ENCODE peak calls at places on chromosomes 11 and 22, in five cellular contexts. One of them, this sample, is unnamed.

GRCh38 chr22:44604455-44604854 is 97.5 kb upstream of the PRR5 start:
- DNase-seq in fibroblast of lung: no peak
- DNase-seq in Peyer's patch: no peak
- DNase-seq in upper lobe of right lung: no peak
- DNase-seq in RWPE1: no peak
- DNase-seq in this sample: no peak

GRCh38 chr22:36134167-36134566 is 26.4 kb downstream of the APOL3 start:
- DNase-seq in fibroblast of lung: no peak
- DNase-seq in Peyer's patch: no peak
- DNase-seq in RWPE1: no peak
- DNase-seq in upper lobe of right lung: no peak
- DNase-seq in this sample: no peak

GRCh38 chr11:114169321-114169749 is 109.8 kb downstream of the ZBTB16 start:
- DNase-seq in fibroblast of lung: no peak
- DNase-seq in Peyer's patch: no peak
- DNase-seq in upper lobe of right lung: no peak
- DNase-seq in RWPE1: no peak
- DNase-seq in this sample: no peak

GRCh38 chr22:17086301-17086700 is 1.5 kb downstream of the IL17RA start:
- DNase-seq in Peyer's patch: no peak
- DNase-seq in upper lobe of right lung: peak
- DNase-seq in RWPE1: no peak
- DNase-seq in fibroblast of lung: no peak
- DNase-seq in this sample: no peak

GRCh38 chr22:19974935-19975706 is 33.5 kb upstream of the TXNRD2 start:
- DNase-seq in Peyer's patch: no peak
- DNase-seq in upper lobe of right lung: no peak
- DNase-seq in fibroblast of lung: no peak
- DNase-seq in RWPE1: peak
- DNase-seq in this sample: no peak

GRCh38 chr11:92838655-92839334 is 130.7 kb upstream of the MTNR1B start:
- DNase-seq in fibroblast of lung: peak
- DNase-seq in upper lobe of right lung: no peak
- DNase-seq in RWPE1: no peak
- DNase-seq in Peyer's patch: no peak
- DNase-seq in this sample: no peak

GRCh38 chr11:82842019-82842418 is 58.2 kb downstream of the PRCP start:
- DNase-seq in fibroblast of lung: no peak
- DNase-seq in Peyer's patch: no peak
- DNase-seq in RWPE1: no peak
- DNase-seq in upper lobe of right lung: no peak
- DNase-seq in this sample: no peak

GRCh38 chr11:77065878-77066228 is 918 bp upstream of the CAPN5 start:
- DNase-seq in RWPE1: no peak
- DNase-seq in upper lobe of right lung: peak
- DNase-seq in Peyer's patch: peak
- DNase-seq in fibroblast of lung: peak
- DNase-seq in this sample: peak

GRCh38 chr11:34303028-34303427 is 54.8 kb downstream of the ABTB2 start:
- DNase-seq in upper lobe of right lung: no peak
- DNase-seq in RWPE1: no peak
- DNase-seq in Peyer's patch: no peak
- DNase-seq in fibroblast of lung: peak
- DNase-seq in this sample: no peak

GRCh38 chr11:62439785-62440602 is 21.2 kb downstream of the SCGB1A1 start:
- DNase-seq in RWPE1: no peak
- DNase-seq in Peyer's patch: peak
- DNase-seq in fibroblast of lung: peak
- DNase-seq in upper lobe of right lung: no peak
- DNase-seq in this sample: no peak

GRCh38 chr11:22536036-22536435 is 89.6 kb downstream of the FANCF start:
- DNase-seq in fibroblast of lung: peak
- DNase-seq in upper lobe of right lung: no peak
- DNase-seq in Peyer's patch: no peak
- DNase-seq in RWPE1: peak
- DNase-seq in this sample: no peak

GRCh38 chr11:65102142-65103095 is 6.4 kb downstream of the VPS51 start:
- DNase-seq in RWPE1: no peak
- DNase-seq in Peyer's patch: no peak
- DNase-seq in fibroblast of lung: peak
- DNase-seq in upper lobe of right lung: no peak
- DNase-seq in this sample: no peak

GRCh38 chr11:11491589-11491988 is 130.2 kb downstream of the GALNT18 start:
- DNase-seq in upper lobe of right lung: no peak
- DNase-seq in RWPE1: no peak
- DNase-seq in Peyer's patch: no peak
- DNase-seq in fibroblast of lung: no peak
- DNase-seq in this sample: no peak

GRCh38 chr11:133541331-133542095 is 9.2 kb upstream of the OPCML start:
- DNase-seq in upper lobe of right lung: no peak
- DNase-seq in fibroblast of lung: no peak
- DNase-seq in Peyer's patch: no peak
- DNase-seq in RWPE1: no peak
- DNase-seq in this sample: no peak

GRCh38 chr11:5335166-5335565 is 8.2 kb downstream of the OR51B5 start:
- DNase-seq in upper lobe of right lung: no peak
- DNase-seq in Peyer's patch: no peak
- DNase-seq in RWPE1: no peak
- DNase-seq in fibroblast of lung: no peak
- DNase-seq in this sample: no peak

GRCh38 chr11:19777032-19777341 is 64.3 kb downstream of the NAV2 start:
- DNase-seq in fibroblast of lung: no peak
- DNase-seq in Peyer's patch: no peak
- DNase-seq in upper lobe of right lung: peak
- DNase-seq in RWPE1: peak
- DNase-seq in this sample: peak

GRCh38 chr11:69943506-69943905 is 124.3 kb upstream of the FGF3 start:
- DNase-seq in Peyer's patch: peak
- DNase-seq in upper lobe of right lung: peak
- DNase-seq in RWPE1: no peak
- DNase-seq in fibroblast of lung: no peak
- DNase-seq in this sample: no peak

GRCh38 chr11:42179211-42179610 is 719.8 kb upstream of the LRRC4C start:
- DNase-seq in upper lobe of right lung: no peak
- DNase-seq in Peyer's patch: no peak
- DNase-seq in fibroblast of lung: no peak
- DNase-seq in RWPE1: no peak
- DNase-seq in this sample: no peak

GRCh38 chr22:24803064-24803542 is 2.9 kb upstream of the SGSM1 start:
- DNase-seq in Peyer's patch: peak
- DNase-seq in fibroblast of lung: peak
- DNase-seq in upper lobe of right lung: peak
- DNase-seq in RWPE1: peak
- DNase-seq in this sample: peak

GRCh38 chr11:109957601-109958000 is 135.6 kb upstream of the ZC3H12C start:
- DNase-seq in fibroblast of lung: no peak
- DNase-seq in Peyer's patch: no peak
- DNase-seq in RWPE1: no peak
- DNase-seq in upper lobe of right lung: no peak
- DNase-seq in this sample: no peak

GRCh38 chr11:34245043-34245442 is 112.8 kb downstream of the ABTB2 start:
- DNase-seq in fibroblast of lung: no peak
- DNase-seq in Peyer's patch: no peak
- DNase-seq in RWPE1: no peak
- DNase-seq in upper lobe of right lung: no peak
- DNase-seq in this sample: no peak

GRCh38 chr11:35295751-35296150 is 123.6 kb downstream of the SLC1A2 start:
- DNase-seq in Peyer's patch: no peak
- DNase-seq in upper lobe of right lung: no peak
- DNase-seq in RWPE1: no peak
- DNase-seq in fibroblast of lung: no peak
- DNase-seq in this sample: no peak

GRCh38 chr11:82719316-82719715 is 14.3 kb downstream of the FAM181B start:
- DNase-seq in Peyer's patch: no peak
- DNase-seq in fibroblast of lung: no peak
- DNase-seq in upper lobe of right lung: no peak
- DNase-seq in RWPE1: no peak
- DNase-seq in this sample: no peak

GRCh38 chr11:107092667-107093066 is 74.4 kb upstream of the GUCY1A2 start:
- DNase-seq in RWPE1: no peak
- DNase-seq in upper lobe of right lung: no peak
- DNase-seq in Peyer's patch: no peak
- DNase-seq in fibroblast of lung: no peak
- DNase-seq in this sample: no peak

DNA sequence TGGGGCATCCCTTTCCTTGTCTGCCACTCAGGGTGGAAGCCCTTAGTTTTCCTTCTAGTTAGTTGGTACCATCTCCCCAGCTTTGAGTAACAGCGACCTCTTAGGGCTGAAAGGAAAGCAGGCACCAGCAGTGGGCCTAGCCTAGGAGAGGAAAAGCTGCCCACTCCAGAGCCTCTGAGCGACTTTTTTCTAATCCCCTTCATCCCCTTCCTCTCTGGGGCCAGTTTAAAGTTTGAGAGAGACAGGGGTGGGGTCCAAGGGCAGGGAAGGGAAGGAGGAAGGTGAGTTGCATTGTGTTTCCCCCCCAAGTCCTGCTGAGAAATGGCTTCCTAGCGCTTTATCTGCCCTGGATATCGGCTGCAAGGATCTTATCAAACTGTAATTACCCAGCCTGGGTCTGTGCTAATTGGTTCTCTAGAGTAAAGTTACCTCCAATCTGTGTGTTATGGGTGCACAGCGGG is 573.9 kb upstream of the CADM1 start:
- DNase-seq in fibroblast of lung: peak
- DNase-seq in RWPE1: no peak
- DNase-seq in Peyer's patch: no peak
- DNase-seq in upper lobe of right lung: no peak
- DNase-seq in this sample: no peak
- TF ChIP-seq CTCF in fibroblast of lung: peak
- TF ChIP-seq CTCF in RWPE1: no peak
- TF ChIP-seq CTCF in Peyer's patch: no peak
- TF ChIP-seq CTCF in upper lobe of right lung: peak
- TF ChIP-seq CTCF in this sample: no peak

GRCh38 chr22:30605449-30606110 is 1.4 kb upstream of the TCN2 start:
- DNase-seq in upper lobe of right lung: no peak
- DNase-seq in fibroblast of lung: peak
- DNase-seq in RWPE1: peak
- DNase-seq in Peyer's patch: peak
- DNase-seq in this sample: peak
- TF ChIP-seq CTCF in upper lobe of right lung: peak
- TF ChIP-seq CTCF in fibroblast of lung: peak
- TF ChIP-seq CTCF in RWPE1: peak
- TF ChIP-seq CTCF in Peyer's patch: peak
- TF ChIP-seq CTCF in this sample: peak

GRCh38 chr11:17394743-17395390 is 6.4 kb upstream of the KCNJ11 start:
- DNase-seq in upper lobe of right lung: no peak
- DNase-seq in fibroblast of lung: no peak
- DNase-seq in RWPE1: no peak
- DNase-seq in Peyer's patch: no peak
- DNase-seq in this sample: no peak
- TF ChIP-seq CTCF in upper lobe of right lung: no peak
- TF ChIP-seq CTCF in fibroblast of lung: no peak
- TF ChIP-seq CTCF in RWPE1: no peak
- TF ChIP-seq CTCF in Peyer's patch: no peak
- TF ChIP-seq CTCF in this sample: no peak

DNA sequence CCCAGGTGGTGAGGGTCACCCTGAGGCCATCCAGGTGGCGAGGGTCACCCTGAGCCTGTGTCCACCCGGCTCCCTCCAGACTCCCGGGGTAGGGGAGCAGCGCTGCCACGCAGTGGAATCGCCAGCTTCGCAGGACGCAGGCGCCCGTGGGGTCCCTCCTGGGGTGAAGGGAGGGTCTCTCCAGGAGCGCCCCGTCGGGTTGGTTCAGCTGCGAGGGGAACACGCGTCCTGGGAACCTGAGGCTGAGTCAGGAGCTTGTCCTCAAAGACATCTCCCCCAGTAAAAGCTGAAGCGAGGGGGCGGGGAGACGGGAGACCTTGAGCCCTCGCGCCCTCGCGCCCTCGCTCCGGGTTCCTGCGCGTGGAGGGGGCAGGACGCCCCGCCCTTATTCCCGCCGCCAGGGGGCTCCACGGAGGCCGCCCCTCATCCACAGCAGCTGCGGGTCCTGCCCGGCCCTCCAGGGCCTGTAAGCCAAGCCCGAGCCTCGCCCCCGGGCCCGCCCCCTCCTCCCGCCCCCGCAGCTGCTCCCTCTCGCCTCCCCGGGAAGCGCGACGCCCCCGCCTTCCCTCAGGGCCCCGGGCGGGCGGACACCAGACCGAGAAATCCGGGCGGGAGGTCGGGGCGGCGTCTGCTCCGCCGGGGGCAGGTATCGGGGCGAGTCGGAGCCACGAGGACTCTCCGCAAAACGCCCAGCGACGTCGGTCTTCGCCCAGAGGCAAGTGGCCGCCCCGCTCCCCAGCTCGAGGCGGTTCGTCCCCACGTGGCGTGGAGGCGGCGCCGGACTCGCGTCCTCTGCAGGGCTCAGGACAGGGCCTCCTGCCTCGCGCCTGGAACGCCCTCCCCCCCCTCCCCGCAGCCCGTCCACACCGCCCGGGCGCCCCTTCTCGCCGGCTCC is 22.8 kb downstream of the PIM3 start:
- DNase-seq in fibroblast of lung: no peak
- DNase-seq in upper lobe of right lung: peak
- DNase-seq in Peyer's patch: peak
- DNase-seq in RWPE1: no peak
- DNase-seq in this sample: no peak
- TF ChIP-seq CTCF in fibroblast of lung: no peak
- TF ChIP-seq CTCF in upper lobe of right lung: peak
- TF ChIP-seq CTCF in Peyer's patch: peak
- TF ChIP-seq CTCF in RWPE1: no peak
- TF ChIP-seq CTCF in this sample: peak

GRCh38 chr11:1825039-1825740 is 9.6 kb upstream of the SYT8 start:
- DNase-seq in Peyer's patch: peak
- DNase-seq in fibroblast of lung: no peak
- DNase-seq in upper lobe of right lung: peak
- DNase-seq in RWPE1: no peak
- DNase-seq in this sample: peak
- TF ChIP-seq CTCF in Peyer's patch: peak
- TF ChIP-seq CTCF in fibroblast of lung: no peak
- TF ChIP-seq CTCF in upper lobe of right lung: peak
- TF ChIP-seq CTCF in RWPE1: no peak
- TF ChIP-seq CTCF in this sample: peak

GRCh38 chr11:1278766-1279673 is 30.4 kb downstream of the TOLLIP start:
- DNase-seq in upper lobe of right lung: no peak
- DNase-seq in fibroblast of lung: no peak
- DNase-seq in RWPE1: no peak
- DNase-seq in Peyer's patch: no peak
- DNase-seq in this sample: no peak

GRCh38 chr11:1281974-1282365 is 27.5 kb downstream of the TOLLIP start:
- DNase-seq in Peyer's patch: no peak
- DNase-seq in upper lobe of right lung: no peak
- DNase-seq in fibroblast of lung: no peak
- DNase-seq in RWPE1: no peak
- DNase-seq in this sample: no peak

GRCh38 chr11:1279674-1280055 is 29.8 kb downstream of the TOLLIP start:
- DNase-seq in upper lobe of right lung: no peak
- DNase-seq in Peyer's patch: no peak
- DNase-seq in RWPE1: no peak
- DNase-seq in fibroblast of lung: no peak
- DNase-seq in this sample: no peak

GRCh38 chr11:1281326-1281973 is 28.0 kb downstream of the TOLLIP start:
- DNase-seq in Peyer's patch: no peak
- DNase-seq in RWPE1: no peak
- DNase-seq in upper lobe of right lung: no peak
- DNase-seq in fibroblast of lung: peak
- DNase-seq in this sample: no peak

GRCh38 chr11:1280116-1281035 is 29.1 kb downstream of the TOLLIP start:
- DNase-seq in upper lobe of right lung: no peak
- DNase-seq in RWPE1: no peak
- DNase-seq in fibroblast of lung: no peak
- DNase-seq in Peyer's patch: no peak
- DNase-seq in this sample: no peak
- TF ChIP-seq CTCF in upper lobe of right lung: no peak
- TF ChIP-seq CTCF in RWPE1: no peak
- TF ChIP-seq CTCF in fibroblast of lung: no peak
- TF ChIP-seq CTCF in Peyer's patch: no peak
- TF ChIP-seq CTCF in this sample: no peak

This sample was measured in colonic mucosa.